ENCODE peak calls at places on chromosomes 5 and 9, in five cellular contexts. E is K562, S is GM12878, N is HepG2, W is SK-N-SH. K is an unnamed sample.

GRCh38 chr5:15003511-15003920 is 131.9 kb upstream of the ANKH start:
- DNase-seq in W (peak), E (peak), S (peak), N (peak), K (peak)

GRCh38 chr5:159133041-159133741 is 33.5 kb upstream of the EBF1 start:
- DNase-seq in W (peak), E (peak), S (peak), N (peak), K (peak)

GRCh38 chr5:171975262-171975876 is 31.1 kb downstream of the FBXW11 start:
- DNase-seq in E (no peak), N (no peak), S (no peak), W (no peak), K (no peak)

GRCh38 chr9:133949486-133950061 is 42.5 kb downstream of the VAV2 start:
- DNase-seq in W (no peak), E (no peak), N (no peak), S (no peak), K (no peak)

GRCh38 chr5:128236334-128236733 is 152.8 kb downstream of the SLC12A2 start:
- DNase-seq in E (no peak), N (no peak), W (no peak), S (no peak), K (no peak)

GRCh38 chr5:43420241-43420640 is 8.1 kb upstream of the CCL28 start:
- DNase-seq in E (no peak), W (no peak), N (peak), S (no peak), K (no peak)

GRCh38 chr9:128118971-128119665 is 8.4 kb downstream of the PTGES2 start:
- DNase-seq in N (no peak), E (no peak), S (no peak), W (no peak), K (no peak)

GRCh38 chr5:135071311-135071710 is 37.3 kb upstream of the PITX1 start:
- DNase-seq in S (no peak), W (no peak), E (no peak), N (no peak), K (no peak)

GRCh38 chr9:5643005-5643624 is 14.2 kb downstream of the RIC1 start:
- DNase-seq in N (no peak), S (no peak), E (no peak), W (no peak), K (no peak)

GRCh38 chr5:103094737-103095136 is 25.2 kb downstream of the GIN1 start:
- DNase-seq in S (no peak), N (peak), W (no peak), E (peak), K (no peak)

GRCh38 chr5:1725641-1726468 is 73.8 kb downstream of the MRPL36 start:
- DNase-seq in S (no peak), W (no peak), N (no peak), E (no peak), K (no peak)

GRCh38 chr9:134065720-134066419 is 2.0 kb downstream of the BRD3 start:
- DNase-seq in E (peak), W (peak), S (peak), N (peak), K (no peak)

GRCh38 chr5:22892441-22892840 is 39.3 kb upstream of the CDH12 start:
- DNase-seq in N (no peak), W (no peak), E (no peak), S (no peak), K (no peak)
- TF ChIP-seq ZBTB33 in N (no peak), W (no peak), E (no peak), S (no peak), K (no peak)

DNA sequence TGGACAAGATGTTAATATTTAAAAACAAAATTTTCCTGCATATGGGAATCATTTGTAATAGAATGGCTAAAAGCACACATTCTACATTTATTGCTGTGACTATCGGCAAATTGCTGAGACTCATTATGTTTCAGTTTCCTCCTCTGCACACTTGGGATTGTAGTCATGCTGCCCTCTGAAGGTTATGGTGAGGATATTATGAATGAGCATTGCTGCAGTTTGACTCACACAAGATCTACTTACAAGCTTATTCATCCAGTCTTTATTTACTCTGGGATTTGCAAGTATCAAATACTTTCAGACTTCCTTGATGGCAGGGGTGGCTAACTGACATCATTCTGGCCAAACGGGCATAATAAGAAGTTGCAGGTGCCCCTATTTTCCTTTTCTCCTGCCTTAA is 9.5 kb upstream of the NFIL3 start:
- DNase-seq in W (peak), S (no peak), N (peak), E (peak), K (peak)
- H2AFZ ChIP-seq in W (no peak), S (no peak), N (no peak), E (no peak), K (peak)

GRCh38 chr5:107321906-107322305 is 348.8 kb downstream of the EFNA5 start:
- DNase-seq in E (no peak), S (no peak), N (no peak), W (no peak), K (no peak)
- TF ChIP-seq ZBTB33 in E (no peak), S (no peak), N (no peak), W (no peak), K (no peak)

GRCh38 chr5:176388341-176389113 is at the start of the genes HIGD2A and NOP16:
- DNase-seq in S (peak), E (peak), N (peak), W (peak), K (peak)
- H2AFZ ChIP-seq in S (peak), E (peak), N (peak), W (peak), K (peak)